ENCODE peak calls at places on chromosome 1, in six cellular contexts. I, H, X, T, E and J are unnamed samples.

GRCh38 chr1:209823143-209824041 is 4.4 kb upstream of the UTP25 start:
- DNase-seq in I (peak), H (peak), X (peak), T (no peak), E (no peak), J (no peak)

GRCh38 chr1:2271134-2271785 is 43.1 kb downstream of the SKI start:
- DNase-seq in I (no peak), H (no peak), X (no peak), T (no peak), E (no peak), J (no peak)

GRCh38 chr1:65149753-65150463 is 1.9 kb downstream of the AK4 start:
- DNase-seq in I (no peak), H (no peak), X (no peak), T (no peak), E (no peak), J (no peak)

GRCh38 chr1:23394176-23394575 is 24.5 kb upstream of the ZNF436 start:
- DNase-seq in I (no peak), H (no peak), X (peak), T (no peak), E (no peak), J (no peak)

GRCh38 chr1:234911787-234912186 is 216.8 kb downstream of the TOMM20 start:
- DNase-seq in I (no peak), H (no peak), X (no peak), T (no peak), E (peak), J (no peak)

GRCh38 chr1:2314803-2315710 is 76.3 kb downstream of the MORN1 start:
- DNase-seq in I (no peak), H (peak), X (peak), T (peak), E (no peak), J (peak)

GRCh38 chr1:228020686-228021525 is 14.1 kb downstream of the WNT3A start:
- DNase-seq in I (no peak), H (no peak), X (no peak), T (no peak), E (peak), J (no peak)

GRCh38 chr1:211589782-211590721 is 11.1 kb upstream of the SLC30A1 start:
- DNase-seq in I (peak), H (no peak), X (peak), T (peak), E (peak), J (peak)

GRCh38 chr1:2201062-2201461 is 6.5 kb upstream of the FAAP20 start:
- DNase-seq in I (no peak), H (no peak), X (no peak), T (no peak), E (no peak), J (no peak)

GRCh38 chr1:110674337-110675059 is at the start of gene KCNA3:
- DNase-seq in I (no peak), H (no peak), X (no peak), T (peak), E (no peak), J (peak)

DNA sequence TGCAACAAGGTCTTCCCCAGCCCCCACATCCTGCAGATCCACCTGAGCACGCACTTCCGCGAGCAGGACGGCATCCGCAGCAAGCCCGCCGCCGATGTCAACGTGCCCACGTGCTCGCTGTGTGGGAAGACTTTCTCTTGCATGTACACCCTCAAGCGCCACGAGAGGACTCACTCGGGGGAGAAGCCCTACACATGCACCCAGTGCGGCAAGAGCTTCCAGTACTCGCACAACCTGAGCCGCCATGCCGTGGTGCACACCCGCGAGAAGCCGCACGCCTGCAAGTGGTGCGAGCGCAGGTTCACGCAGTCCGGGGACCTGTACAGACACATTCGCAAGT is 3.8 kb downstream of the ZBTB18 start:
- DNase-seq in I (no peak), H (no peak), X (no peak), T (no peak), E (no peak), J (no peak)
- H3K27ac ChIP-seq in I (no peak), H (no peak), X (no peak), T (no peak), E (no peak), J (no peak)

DNA sequence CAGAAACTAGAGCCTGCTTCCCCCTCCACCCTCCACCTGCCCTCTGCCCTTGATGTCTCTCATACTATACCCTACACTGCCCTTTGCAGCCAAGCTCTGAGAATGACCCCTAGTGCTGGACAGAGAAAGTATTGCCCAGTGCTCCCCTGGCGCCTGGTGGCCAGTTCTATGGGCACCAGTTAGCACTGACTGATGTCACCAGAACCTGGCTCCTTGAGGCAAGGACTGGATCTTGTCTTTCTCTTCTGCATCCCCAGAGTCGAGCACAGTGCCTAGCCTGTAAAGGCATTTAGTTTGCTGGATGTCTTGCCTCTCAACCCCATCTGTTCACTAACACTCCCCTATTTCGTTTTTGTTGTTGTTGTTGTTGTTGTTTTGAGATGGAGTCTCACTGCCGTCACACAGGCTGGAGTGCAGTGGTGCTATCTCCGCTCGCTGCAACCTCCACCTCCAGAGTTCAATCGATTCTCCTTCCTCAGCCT is 5.9 kb downstream of the PHLDA3 start:
- DNase-seq in I (no peak), H (peak), X (no peak), T (no peak), E (no peak), J (no peak)
- TF ChIP-seq POLR2A in I (no peak), H (no peak), X (no peak), T (no peak), E (no peak), J (no peak)

GRCh38 chr1:203039609-203040517 is 13.6 kb downstream of the PPFIA4 start:
- DNase-seq in I (no peak), H (peak), X (no peak), T (no peak), E (no peak), J (no peak)

GRCh38 chr1:203036537-203036936 is 10.2 kb downstream of the PPFIA4 start:
- DNase-seq in I (no peak), H (no peak), X (no peak), T (no peak), E (no peak), J (no peak)

GRCh38 chr1:203038891-203039608 is 12.8 kb downstream of the PPFIA4 start:
- DNase-seq in I (peak), H (peak), X (peak), T (peak), E (no peak), J (peak)

GRCh38 chr1:203037509-203038190 is 11.4 kb downstream of the PPFIA4 start:
- DNase-seq in I (no peak), H (no peak), X (no peak), T (no peak), E (no peak), J (no peak)

GRCh38 chr1:203038217-203038741 is 12.0 kb downstream of the PPFIA4 start:
- DNase-seq in I (no peak), H (peak), X (peak), T (no peak), E (no peak), J (peak)
- H3K27ac ChIP-seq in I (no peak), H (peak), X (no peak), T (peak), E (no peak), J (no peak)

DNA sequence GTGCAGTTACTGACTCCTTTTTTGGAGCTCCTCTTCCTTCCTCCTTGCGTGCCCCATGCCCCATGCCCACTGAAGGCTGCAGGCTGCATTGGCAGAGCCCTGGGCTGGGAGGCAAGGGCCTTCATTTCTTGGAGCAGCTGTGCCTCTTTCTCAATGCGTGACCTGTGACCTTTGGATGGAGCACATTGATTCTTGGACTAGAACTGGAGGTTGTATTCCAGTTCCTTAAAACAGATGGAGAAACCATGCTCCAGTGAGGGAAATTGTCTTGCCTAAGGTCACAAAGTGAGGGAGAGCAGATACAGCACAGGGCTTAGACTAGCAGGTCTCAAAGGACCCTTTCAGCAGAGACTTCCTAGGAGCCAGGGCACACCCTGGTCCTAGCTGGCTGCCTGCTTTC is 9.0 kb downstream of the TMEM269 start:
- DNase-seq in I (no peak), H (no peak), X (no peak), T (no peak), E (no peak), J (no peak)
- TF ChIP-seq POLR2A in I (no peak), H (no peak), X (no peak), T (no peak), E (no peak), J (no peak)

DNA sequence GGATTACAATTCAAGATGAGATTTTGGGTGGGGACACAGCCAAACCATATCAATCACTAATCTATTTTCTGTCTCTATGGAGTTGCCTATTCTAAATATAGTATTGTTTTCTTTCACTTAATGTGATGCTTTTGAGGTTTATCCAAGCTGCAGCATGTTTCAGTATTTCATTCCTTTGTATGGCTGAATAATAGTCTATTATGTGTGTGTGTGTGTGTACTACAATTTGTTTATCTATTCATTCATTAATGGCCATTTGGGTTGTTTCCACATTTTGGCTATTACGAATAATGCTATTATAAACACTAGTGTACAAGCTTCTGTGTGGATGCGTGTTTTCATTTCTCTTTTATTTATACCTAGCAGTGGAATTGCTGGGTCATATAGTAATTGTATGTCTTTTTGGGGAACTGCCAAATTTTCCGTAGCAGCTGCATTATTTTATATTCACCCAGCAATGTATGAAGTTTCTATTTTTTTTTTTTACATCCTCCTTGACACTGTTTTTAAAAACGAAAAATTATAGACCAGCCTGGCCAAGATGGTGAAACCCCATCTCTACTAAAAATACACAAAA is 15.0 kb upstream of the THEM5 start:
- DNase-seq in I (no peak), H (no peak), X (peak), T (no peak), E (no peak), J (no peak)
- H3K27ac ChIP-seq in I (no peak), H (no peak), X (no peak), T (no peak), E (no peak), J (no peak)

GRCh38 chr1:223887724-223888428 is 42.1 kb upstream of the TP53BP2 start:
- DNase-seq in I (no peak), H (peak), X (peak), T (no peak), E (no peak), J (peak)
- TF ChIP-seq POLR2A in I (no peak), H (no peak), X (peak), T (no peak), E (no peak), J (no peak)

DNA sequence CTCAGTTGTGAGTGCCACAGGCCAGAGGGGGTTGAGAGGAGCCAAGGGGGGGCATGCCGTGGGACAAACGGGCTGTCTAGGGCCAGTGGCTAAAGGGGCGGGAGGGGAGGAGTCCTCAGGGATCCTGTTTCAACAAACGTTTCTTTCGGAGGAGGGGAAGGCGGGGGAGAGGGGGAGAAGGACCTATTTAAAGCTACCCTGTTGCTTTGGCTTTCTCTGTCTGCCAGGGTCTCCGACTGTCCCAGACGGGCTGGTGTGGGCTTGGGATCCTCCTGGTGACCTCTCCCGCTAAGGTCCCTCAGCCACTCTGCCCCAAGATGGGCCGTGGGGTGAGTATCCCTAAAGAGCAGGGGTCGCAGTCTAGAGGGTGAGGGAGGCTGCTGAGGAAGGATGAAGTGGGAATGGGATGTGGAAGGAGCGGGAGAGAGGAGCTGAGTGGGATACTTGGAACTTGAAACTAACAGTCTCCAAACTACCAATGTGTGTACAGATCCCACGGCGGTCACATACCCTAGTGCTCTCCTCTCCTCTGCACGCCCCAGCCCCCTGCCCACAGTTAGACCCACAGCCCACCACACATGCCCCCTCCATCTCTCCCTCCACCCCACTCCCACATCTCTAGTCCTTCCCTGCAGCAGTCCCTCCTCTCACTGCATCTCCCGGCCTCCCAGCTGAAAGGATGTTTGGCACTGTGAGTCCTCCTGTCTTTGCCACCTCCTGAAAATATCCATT is at the start of gene ATP1A2:
- DNase-seq in I (no peak), H (no peak), X (no peak), T (no peak), E (no peak), J (no peak)
- H3K27ac ChIP-seq in I (peak), H (peak), X (no peak), T (peak), E (no peak), J (no peak)

GRCh38 chr1:212856755-212857154 is 1.3 kb upstream of the FLVCR1 start:
- DNase-seq in I (no peak), H (no peak), X (no peak), T (no peak), E (no peak), J (no peak)

GRCh38 chr1:212858461-212859265 is 588 bp downstream of the FLVCR1 start:
- DNase-seq in I (peak), H (peak), X (peak), T (peak), E (peak), J (peak)

GRCh38 chr1:212862111-212862690 is 4.1 kb downstream of the FLVCR1 start:
- DNase-seq in I (no peak), H (no peak), X (no peak), T (no peak), E (no peak), J (no peak)

GRCh38 chr1:212860713-212861581 is 2.9 kb downstream of the FLVCR1 start:
- DNase-seq in I (no peak), H (peak), X (peak), T (no peak), E (no peak), J (no peak)

GRCh38 chr1:212858055-212858460 is at the start of gene FLVCR1:
- DNase-seq in I (peak), H (peak), X (peak), T (peak), E (peak), J (peak)
- TF ChIP-seq POLR2A in I (peak), H (peak), X (peak), T (no peak), E (peak), J (peak)